ENCODE peak calls at places on chromosomes 12 and 14, in four cellular contexts. B, I, W and L are unnamed samples.

GRCh38 chr14:22494486-22495135 is 94.4 kb downstream of the DAD1 start:
- DNase-seq in B (no peak), I (no peak), W (no peak), L (no peak)

GRCh38 chr12:115983226-115983798 is 294.2 kb downstream of the MED13L start:
- DNase-seq in B (peak), I (no peak), W (peak), L (peak)

GRCh38 chr14:84646791-84647500 is 883.0 kb upstream of the FLRT2 start:
- DNase-seq in B (no peak), I (no peak), W (peak), L (peak)

GRCh38 chr12:104182144-104182543 is 33.4 kb upstream of the TXNRD1 start:
- DNase-seq in B (no peak), I (peak), W (peak), L (peak)

GRCh38 chr12:72264548-72265175 is 7.5 kb upstream of the TRHDE start:
- DNase-seq in B (peak), I (no peak), W (no peak), L (peak)

GRCh38 chr12:132453361-132454133 is 36.4 kb upstream of the FBRSL1 start:
- DNase-seq in B (no peak), I (peak), W (no peak), L (peak)

GRCh38 chr12:93684716-93685115 is 7.5 kb downstream of the CRADD start:
- DNase-seq in B (no peak), I (no peak), W (no peak), L (no peak)

GRCh38 chr12:4819654-4820053 is 90.1 kb upstream of the KCNA1 start:
- DNase-seq in B (no peak), I (peak), W (no peak), L (peak)

GRCh38 chr14:45679852-45680251 is 426.9 kb upstream of the MIS18BP1 start:
- DNase-seq in B (peak), I (peak), W (peak), L (peak)

GRCh38 chr12:133130808-133131128 is 341 bp downstream of the ZNF10 start:
- DNase-seq in B (no peak), I (no peak), W (no peak), L (no peak)

GRCh38 chr14:62162998-62163589 is 400.9 kb downstream of the SNAPC1 start:
- DNase-seq in B (peak), I (peak), W (peak), L (peak)

GRCh38 chr14:90505531-90505930 is 108.7 kb downstream of the CALM1 start:
- DNase-seq in B (no peak), I (no peak), W (no peak), L (no peak)

GRCh38 chr14:99261916-99262787 is 9.8 kb downstream of the BCL11B start:
- DNase-seq in B (no peak), I (no peak), W (no peak), L (no peak)

GRCh38 chr14:73457050-73457934 is 1.1 kb downstream of the NUMB start:
- DNase-seq in B (peak), I (no peak), W (peak), L (peak)